ENCODE peak calls at places on chromosomes 2 and 18, in eight cellular contexts. L is HepG2, U is stomach, N is ovary, Q is A549, F is sigmoid colon, S is K562, O is transverse colon. J is an unnamed sample.

GRCh38 chr2:62814132-62814531 is 108.6 kb downstream of the EHBP1 start:
- DNase-seq in L (no peak), U (no peak), N (peak; percentile 23), Q (peak; percentile 60), F (no peak), S (peak; percentile 12), O (no peak), J (no peak)

GRCh38 chr18:8948471-8949149 is 153.9 kb upstream of the NDUFV2 start:
- DNase-seq in L (no peak), U (no peak), N (no peak), Q (peak; percentile 53), F (no peak), S (peak; percentile 48), O (no peak), J (no peak)

GRCh38 chr2:69168950-69169695 is 156.1 kb downstream of the ANTXR1 start:
- DNase-seq in L (no peak), U (no peak), N (no peak), Q (no peak), F (no peak), S (no peak), O (no peak), J (no peak)

GRCh38 chr2:158557752-158558151 is 101.0 kb downstream of the PKP4 start:
- DNase-seq in L (no peak), U (no peak), N (no peak), Q (no peak), F (no peak), S (no peak), O (no peak), J (no peak)

GRCh38 chr2:229564300-229564907 is 150.0 kb downstream of the DNER start:
- DNase-seq in L (no peak), U (no peak), N (no peak), Q (no peak), F (no peak), S (no peak), O (no peak), J (no peak)

GRCh38 chr2:23531881-23532280 is 146.9 kb downstream of the KLHL29 start:
- DNase-seq in L (no peak), U (no peak), N (no peak), Q (no peak), F (no peak), S (no peak), O (no peak), J (no peak)

GRCh38 chr18:44802508-44802907 is 121.8 kb downstream of the SETBP1 start:
- DNase-seq in L (no peak), U (no peak), N (no peak), Q (no peak), F (no peak), S (no peak), O (no peak), J (no peak)

GRCh38 chr2:102190425-102191107 is 3.7 kb downstream of the IL1RL2 start:
- DNase-seq in L (peak; percentile 87), U (no peak), N (no peak), Q (peak; percentile 27), F (no peak), S (no peak), O (no peak), J (no peak)

GRCh38 chr2:46871976-46872381 is 43.6 kb downstream of the MCFD2 start:
- DNase-seq in L (no peak), U (no peak), N (no peak), Q (no peak), F (peak; percentile 61), S (peak; percentile 38), O (no peak), J (no peak)

GRCh38 chr2:240250985-240251847 is 110.8 kb upstream of the OTOS start:
- DNase-seq in L (peak; percentile 94), U (peak; percentile 83), N (peak; percentile 94), Q (peak; percentile 84), F (peak; percentile 95), S (peak; percentile 89), O (peak; percentile 73), J (peak; percentile 93)

GRCh38 chr2:18516112-18516511 is 44.3 kb downstream of the RDH14 start:
- DNase-seq in L (no peak), U (no peak), N (no peak), Q (no peak), F (no peak), S (no peak), O (no peak), J (no peak)

GRCh38 chr2:126836761-126837679 is 61.7 kb upstream of the TEX51 start:
- DNase-seq in L (no peak), U (no peak), N (no peak), Q (no peak), F (peak; percentile 43), S (no peak), O (no peak), J (peak; percentile 86)
- H3K4me1 ChIP-seq in L (no peaks in the 10 kb centered on the region), U (no peaks in the 10 kb centered on the region), N (no peaks in the 10 kb centered on the region), Q (no peaks in the 10 kb centered on the region), F (no peaks in the 10 kb centered on the region), S (no peaks in the 10 kb centered on the region), O (no peaks in the 10 kb centered on the region), J (no peaks in the 10 kb centered on the region)

GRCh38 chr2:156341482-156342251 is 9.1 kb upstream of the NR4A2 start:
- DNase-seq in L (peak; percentile 52), U (peak; percentile 90), N (peak; percentile 97), Q (peak; percentile 95), F (peak; percentile 97), S (peak; percentile 96), O (peak; percentile 94), J (peak; percentile 97)
- TF ChIP-seq POLR2A in L (no peak), U (no peak), N (peak; percentile 79), Q (peak; percentile 52), F (peak; percentile 80), S (peak; percentile 90), O (peak; percentile 96), J (peak; percentile 86)

DNA sequence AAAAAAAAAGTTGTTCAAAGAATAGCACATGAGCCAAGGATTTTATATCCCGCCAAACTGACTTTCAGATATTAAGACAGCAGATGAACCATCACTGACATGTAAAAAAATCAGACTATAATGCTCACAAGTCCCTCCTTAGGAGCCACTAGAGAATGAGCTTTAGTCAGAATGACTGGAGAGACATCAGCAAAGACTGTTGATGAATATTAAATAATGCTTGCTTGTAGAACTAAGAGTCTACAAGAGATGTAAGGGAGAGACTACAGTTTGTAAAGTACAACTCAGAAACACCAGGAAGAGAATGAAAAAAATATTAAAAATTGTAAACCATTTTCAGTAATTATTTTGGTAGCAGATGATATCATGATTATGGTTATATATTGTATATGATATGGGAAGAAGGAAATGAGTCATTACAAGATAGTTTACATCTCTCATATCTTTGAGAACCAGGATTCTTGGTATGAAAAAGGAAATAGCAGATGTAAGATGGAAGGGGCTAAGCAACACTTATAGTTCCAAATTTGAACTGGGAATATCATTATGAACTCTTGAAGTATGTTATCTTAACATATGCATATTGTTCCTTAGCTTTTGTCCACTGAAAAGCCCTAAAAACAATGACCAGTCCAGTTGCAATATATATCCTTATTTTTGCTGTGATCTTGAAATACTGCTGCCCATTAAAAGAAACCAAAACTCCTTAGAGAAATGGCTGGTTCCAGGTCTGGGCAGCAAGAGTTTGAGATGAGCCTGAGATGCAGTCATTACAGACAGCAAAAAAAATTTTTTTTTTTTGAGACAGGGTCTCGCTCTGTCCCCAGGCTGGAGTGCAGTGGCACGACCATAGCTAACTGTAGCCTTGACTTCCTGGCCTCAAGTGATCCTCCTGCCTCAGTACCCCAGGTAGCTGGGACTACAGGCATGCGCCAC is 55.7 kb downstream of the PTPN2 start:
- DNase-seq in L (no peak), U (no peak), N (no peak), Q (no peak), F (no peak), S (no peak), O (no peak), J (no peak)
- TF ChIP-seq EP300 in L (no peak), U (no peak), N (no peak), Q (no peak), F (no peak), S (no peak), O (no peak), J (no peak)

GRCh38 chr18:48774941-48775340 is 175.8 kb downstream of the SMAD7 start:
- DNase-seq in L (no peak), U (no peak), N (no peak), Q (no peak), F (no peak), S (no peak), O (no peak), J (no peak)
- H3K4me1 ChIP-seq in L (peaks cover 27% of the 10 kb centered on the region), U (peaks cover 33% of the 10 kb centered on the region), N (peaks cover 15% of the 10 kb centered on the region), Q (peaks cover 10% of the 10 kb centered on the region), F (peaks cover 37% of the 10 kb centered on the region), S (no peaks in the 10 kb centered on the region), O (no peaks in the 10 kb centered on the region), J (peaks cover 57% of the 10 kb centered on the region)

DNA sequence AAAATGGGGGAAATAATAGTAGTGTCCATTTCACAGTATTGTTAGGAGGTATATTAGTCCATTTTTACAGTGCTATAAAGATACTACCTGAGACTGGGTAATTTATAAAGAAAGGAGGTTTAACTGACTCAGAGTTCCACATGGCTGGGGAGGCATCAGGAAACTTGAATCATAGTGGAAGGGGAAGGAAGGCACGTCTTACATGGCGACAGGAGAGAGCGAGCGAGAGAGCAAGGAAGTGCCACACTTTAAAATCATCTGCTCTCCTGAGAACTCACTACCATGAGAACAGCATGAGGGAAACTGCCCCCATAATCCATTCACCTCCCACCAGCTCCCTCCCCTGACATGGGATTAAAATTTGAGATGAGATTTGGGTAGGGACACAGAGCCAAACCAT is 23.4 kb downstream of the MGAT5 start:
- DNase-seq in L (no peak), U (no peak), N (no peak), Q (no peak), F (no peak), S (no peak), O (no peak), J (no peak)
- TF ChIP-seq POLR2A in L (no peak), U (no peak), N (no peak), Q (no peak), F (no peak), S (no peak), O (no peak), J (no peak)

GRCh38 chr2:227192491-227192890 is 28.1 kb downstream of the COL4A3 start:
- DNase-seq in L (no peak), U (no peak), N (no peak), Q (no peak), F (no peak), S (no peak), O (no peak), J (no peak)

GRCh38 chr2:227188292-227188691 is 23.9 kb downstream of the COL4A3 start:
- DNase-seq in L (no peak), U (no peak), N (no peak), Q (peak; percentile 30), F (no peak), S (no peak), O (no peak), J (peak; percentile 34)

GRCh38 chr2:227186751-227187150 is 22.3 kb downstream of the COL4A3 start:
- DNase-seq in L (no peak), U (no peak), N (no peak), Q (peak; percentile 22), F (no peak), S (no peak), O (no peak), J (peak; percentile 39)

GRCh38 chr2:227194219-227194618 is 29.8 kb downstream of the COL4A3 start:
- DNase-seq in L (no peak), U (no peak), N (no peak), Q (no peak), F (no peak), S (no peak), O (no peak), J (peak; percentile 86)

DNA sequence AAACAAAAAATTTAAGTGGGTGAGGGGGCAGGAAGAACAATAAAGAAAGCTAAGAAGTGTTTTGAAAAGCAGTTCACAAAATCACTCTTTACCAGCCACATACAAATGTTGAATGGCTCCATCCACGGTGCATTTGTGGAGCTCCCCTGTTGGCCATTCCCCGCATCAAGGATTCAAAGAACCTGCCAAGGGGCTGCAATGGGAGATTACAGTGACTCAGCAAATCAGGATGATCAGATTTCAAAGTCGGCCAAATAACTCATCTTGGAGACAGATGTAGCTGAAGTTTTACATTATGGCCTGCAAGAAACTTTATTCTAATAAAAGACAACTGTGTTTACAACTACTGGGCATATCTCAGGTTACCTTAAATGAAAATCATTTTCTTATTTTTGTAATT is 26.9 kb downstream of the COL4A3 start:
- DNase-seq in L (peak; percentile 14), U (no peak), N (no peak), Q (peak; percentile 67), F (no peak), S (no peak), O (no peak), J (no peak)
- TF ChIP-seq EP300 in L (no peak), U (no peak), N (no peak), Q (no peak), F (no peak), S (no peak), O (no peak), J (no peak)